ENCODE peak calls at places on chromosome X, in four cellular contexts. W is ovary, V is sciatic nerve, C is IMR-90. F is an unnamed sample.

GRCh38 chrX:1452497-1453389 is at the start of gene ASMTL:
- DNase-seq in W (peak), V (peak), C (peak), F (peak)

GRCh38 chrX:33741807-33742206 is 390.3 kb downstream of the FAM47A start:
- DNase-seq in V (no peak), W (no peak), C (no peak), F (no peak)

GRCh38 chrX:2457289-2458133 is 43.3 kb downstream of the DHRSX start:
- DNase-seq in V (no peak), C (no peak), W (no peak), F (no peak)

GRCh38 chrX:20969565-20969964 is 404.7 kb upstream of the CNKSR2 start:
- DNase-seq in W (no peak), V (no peak), C (no peak), F (no peak)

GRCh38 chrX:119391279-119391678 is 7.9 kb upstream of the SLC25A43 start:
- DNase-seq in W (no peak), C (peak), V (no peak), F (no peak)

GRCh38 chrX:101257448-101258259 is 33.5 kb downstream of the TAF7L start:
- DNase-seq in C (peak), V (no peak), W (no peak), F (no peak)

GRCh38 chrX:136450050-136450830 is 37.5 kb upstream of the BRS3 start:
- DNase-seq in V (no peak), W (no peak), C (peak), F (no peak)

GRCh38 chrX:1451676-1452496 is 823 bp downstream of the ASMTL start:
- DNase-seq in V (no peak), W (peak), C (no peak), F (peak)

GRCh38 chrX:134891652-134892051 is 99.1 kb upstream of the SMIM10 start:
- DNase-seq in W (no peak), C (peak), V (no peak), F (no peak)

F was measured in ureter.